ENCODE peak calls at places on chromosomes 1 and 21, in five cellular contexts. H is psoas muscle; N is AG08395; X is stimulated activated CD4-positive, alpha-beta T cell treated with anti-CD3 and anti-CD28 coated beads, Interleukin-12 subunit alpha, Interleukin-12 subunit beta, amount 100 ng/mL, for 4 hours; J is activated T-helper 9 cell treated with anti-CD3 and anti-CD28 coated beads, Interleukin-2, amount 50 U/mL, for 16 hours. A is an unnamed sample.

GRCh38 chr1:72218141-72218739 is 64.1 kb downstream of the NEGR1 start:
- DNase-seq in H (no peak), N (no peak), X (no peak), J (no peak), A (no peak)

GRCh38 chr1:7594002-7594713 is 176.9 kb upstream of the VAMP3 start:
- DNase-seq in H (no peak), N (no peak), X (no peak), J (no peak), A (no peak)

GRCh38 chr1:98331718-98332311 is 329.7 kb upstream of the SNX7 start:
- DNase-seq in H (no peak), N (no peak), X (no peak), J (no peak), A (no peak)

GRCh38 chr1:41880951-41881885 is 37.5 kb downstream of the HIVEP3 start:
- DNase-seq in H (no peak), N (no peak), X (no peak), J (no peak), A (no peak)

GRCh38 chr1:227739636-227740035 is 4.4 kb downstream of the SNAP47 start:
- DNase-seq in H (no peak), N (no peak), X (no peak), J (no peak), A (no peak)

GRCh38 chr1:91283421-91283726 is 121.3 kb downstream of the HFM1 start:
- DNase-seq in H (no peak), N (no peak), X (no peak), J (no peak), A (no peak)

GRCh38 chr1:185786524-185786923 is 52.3 kb downstream of the HMCN1 start:
- DNase-seq in H (no peak), N (peak; percentile 75), X (no peak), J (no peak), A (no peak)

GRCh38 chr21:45974073-45975016 is 7.2 kb upstream of the COL6A1 start:
- DNase-seq in H (peak; percentile 69), N (peak; percentile 65), X (peak; percentile 38), J (no peak), A (peak; percentile 93)

GRCh38 chr1:33167650-33168447 is 14.0 kb downstream of the TRIM62 start:
- DNase-seq in H (no peak), N (no peak), X (no peak), J (no peak), A (no peak)

GRCh38 chr1:111795401-111795800 is 39.7 kb downstream of the DDX20 start:
- DNase-seq in H (no peak), N (no peak), X (no peak), J (no peak), A (no peak)

GRCh38 chr1:85088408-85088784 is 40.1 kb upstream of the MCOLN3 start:
- DNase-seq in H (no peak), N (no peak), X (no peak), J (no peak), A (no peak)

GRCh38 chr1:245917403-245917802 is 589.7 kb downstream of the SMYD3 start:
- DNase-seq in H (no peak), N (no peak), X (no peak), J (no peak), A (no peak)

GRCh38 chr1:233140974-233141373 is 154.6 kb downstream of the PCNX2 start:
- DNase-seq in H (no peak), N (no peak), X (no peak), J (no peak), A (no peak)

GRCh38 chr1:208461680-208462079 is 217.5 kb upstream of the PLXNA2 start:
- DNase-seq in H (no peak), N (no peak), X (no peak), J (no peak), A (no peak)

GRCh38 chr1:208420696-208421095 is 176.5 kb upstream of the PLXNA2 start:
- DNase-seq in H (no peak), N (no peak), X (no peak), J (no peak), A (no peak)

GRCh38 chr21:27206368-27206982 is 239.6 kb upstream of the ADAMTS5 start:
- DNase-seq in H (no peak), N (peak; percentile 55), X (no peak), J (no peak), A (no peak)

GRCh38 chr1:226181996-226182714 is 4.4 kb downstream of the ACBD3 start:
- DNase-seq in H (peak; percentile 64), N (peak; percentile 45), X (no peak), J (no peak), A (peak; percentile 43)

GRCh38 chr1:233440952-233441401 is 113.5 kb downstream of the MAP3K21 start:
- DNase-seq in H (no peak), N (peak; percentile 61), X (no peak), J (no peak), A (no peak)

GRCh38 chr1:183810172-183810571 is 5.3 kb downstream of the RGL1 start:
- DNase-seq in H (no peak), N (no peak), X (no peak), J (no peak), A (no peak)

GRCh38 chr21:45938453-45938755 is 43.2 kb upstream of the COL6A1 start:
- DNase-seq in H (no peak), N (no peak), X (no peak), J (no peak), A (no peak)

GRCh38 chr1:28370220-28371010 is 875 bp downstream of the PHACTR4 start:
- DNase-seq in H (no peak), N (peak; percentile 71), X (no peak), J (no peak), A (no peak)

GRCh38 chr1:22414244-22414751 is 37.4 kb upstream of the ZBTB40 start:
- DNase-seq in H (no peak), N (no peak), X (no peak), J (no peak), A (no peak)

GRCh38 chr1:55134152-55134808 is 80.9 kb downstream of the USP24 start:
- DNase-seq in H (no peak), N (no peak), X (no peak), J (no peak), A (no peak)

GRCh38 chr1:152654110-152654509 is 9.1 kb upstream of the LCE2D start:
- DNase-seq in H (no peak), N (peak; percentile 46), X (peak; percentile 28), J (peak; percentile 2), A (no peak)

A was measured in lower leg skin.